ENCODE peak calls at places on chromosomes 5 and 9, in six cellular contexts. H, U, R, I, D and G are unnamed samples.

GRCh38 chr5:159873680-159874079 is 42.6 kb upstream of the ADRA1B start:
- DNase-seq in U (no peak), D (no peak), R (no peak), H (no peak), I (no peak), G (no peak)

GRCh38 chr9:70340572-70340971 is 73.9 kb downstream of the KLF9 start:
- DNase-seq in H (no peak), I (no peak), U (no peak), R (no peak), D (no peak), G (no peak)

GRCh38 chr5:141960018-141960417 is 2.0 kb upstream of the PCDH12 start:
- DNase-seq in R (no peak), U (no peak), I (no peak), D (no peak), H (no peak), G (no peak)

GRCh38 chr5:111928501-111928900 is 171.5 kb upstream of the NREP start:
- DNase-seq in H (no peak), U (no peak), R (no peak), I (no peak), D (no peak), G (no peak)

GRCh38 chr9:84357235-84357634 is 16.7 kb upstream of the SLC28A3 start:
- DNase-seq in R (no peak), H (no peak), U (no peak), D (no peak), I (no peak), G (no peak)

GRCh38 chr5:639584-640213 is 27.6 kb downstream of the CEP72 start:
- DNase-seq in H (no peak), U (no peak), R (no peak), D (no peak), I (no peak), G (no peak)

GRCh38 chr9:97689401-97689800 is 7.7 kb downstream of the XPA start:
- DNase-seq in R (no peak), H (no peak), I (no peak), D (no peak), U (no peak), G (no peak)

GRCh38 chr5:43772601-43773031 is 169.6 kb downstream of the NNT start:
- DNase-seq in I (no peak), R (no peak), U (no peak), H (no peak), D (no peak), G (no peak)

GRCh38 chr5:53302524-53302923 is 177.9 kb upstream of the FST start:
- DNase-seq in I (no peak), H (no peak), R (no peak), U (no peak), D (no peak), G (no peak)

GRCh38 chr9:7996558-7996957 is 197.0 kb upstream of the DMAC1 start:
- DNase-seq in U (no peak), I (no peak), R (no peak), D (no peak), H (no peak), G (no peak)

GRCh38 chr5:144084971-144085370 is 85.5 kb downstream of the YIPF5 start:
- DNase-seq in I (no peak), R (no peak), D (no peak), H (no peak), U (no peak), G (no peak)

GRCh38 chr9:116112236-116112635 is 41.4 kb upstream of the PAPPA start:
- DNase-seq in I (no peak), U (no peak), D (no peak), R (no peak), H (no peak), G (no peak)

GRCh38 chr9:14403112-14403511 is 89.2 kb upstream of the NFIB start:
- DNase-seq in R (no peak), I (no peak), H (no peak), U (no peak), D (no peak), G (no peak)

GRCh38 chr5:59346987-59347386 is 546.5 kb downstream of the PDE4D start:
- DNase-seq in U (no peak), I (no peak), D (no peak), R (no peak), H (no peak), G (no peak)

GRCh38 chr5:30991462-30991861 is 202.0 kb upstream of the CDH6 start:
- DNase-seq in H (no peak), U (no peak), R (no peak), I (no peak), D (no peak), G (no peak)

GRCh38 chr5:149747833-149748366 is 17.8 kb downstream of the PPARGC1B start:
- DNase-seq in H (no peak), U (no peak), R (no peak), I (no peak), D (peak; percentile 28), G (no peak)

GRCh38 chr9:34145165-34145564 is 18.7 kb upstream of the DCAF12 start:
- DNase-seq in D (no peak), H (no peak), I (no peak), R (no peak), U (no peak), G (peak; percentile 75)

GRCh38 chr5:959581-960531 is 48.7 kb upstream of the NKD2 start:
- DNase-seq in U (peak; percentile 19), H (no peak), D (no peak), R (no peak), I (no peak), G (no peak)

GRCh38 chr5:138305797-138306196 is 25.8 kb downstream of the CDC25C start:
- DNase-seq in I (peak; percentile 32), H (no peak), U (peak; percentile 84), D (no peak), R (peak; percentile 60), G (peak; percentile 74)

GRCh38 chr5:148146487-148146886 is 21.9 kb upstream of the SPINK14 start:
- DNase-seq in H (no peak), D (no peak), R (no peak), I (no peak), U (no peak), G (no peak)

GRCh38 chr5:545641-546375 is 21.6 kb upstream of the SLC9A3 start:
- DNase-seq in D (peak; percentile 8), I (no peak), U (peak; percentile 6), R (peak; percentile 4), H (no peak), G (no peak)

GRCh38 chr9:111966324-111966723 is 69.7 kb downstream of the UGCG start:
- DNase-seq in R (no peak), D (no peak), I (no peak), H (no peak), U (no peak), G (no peak)

DNA sequence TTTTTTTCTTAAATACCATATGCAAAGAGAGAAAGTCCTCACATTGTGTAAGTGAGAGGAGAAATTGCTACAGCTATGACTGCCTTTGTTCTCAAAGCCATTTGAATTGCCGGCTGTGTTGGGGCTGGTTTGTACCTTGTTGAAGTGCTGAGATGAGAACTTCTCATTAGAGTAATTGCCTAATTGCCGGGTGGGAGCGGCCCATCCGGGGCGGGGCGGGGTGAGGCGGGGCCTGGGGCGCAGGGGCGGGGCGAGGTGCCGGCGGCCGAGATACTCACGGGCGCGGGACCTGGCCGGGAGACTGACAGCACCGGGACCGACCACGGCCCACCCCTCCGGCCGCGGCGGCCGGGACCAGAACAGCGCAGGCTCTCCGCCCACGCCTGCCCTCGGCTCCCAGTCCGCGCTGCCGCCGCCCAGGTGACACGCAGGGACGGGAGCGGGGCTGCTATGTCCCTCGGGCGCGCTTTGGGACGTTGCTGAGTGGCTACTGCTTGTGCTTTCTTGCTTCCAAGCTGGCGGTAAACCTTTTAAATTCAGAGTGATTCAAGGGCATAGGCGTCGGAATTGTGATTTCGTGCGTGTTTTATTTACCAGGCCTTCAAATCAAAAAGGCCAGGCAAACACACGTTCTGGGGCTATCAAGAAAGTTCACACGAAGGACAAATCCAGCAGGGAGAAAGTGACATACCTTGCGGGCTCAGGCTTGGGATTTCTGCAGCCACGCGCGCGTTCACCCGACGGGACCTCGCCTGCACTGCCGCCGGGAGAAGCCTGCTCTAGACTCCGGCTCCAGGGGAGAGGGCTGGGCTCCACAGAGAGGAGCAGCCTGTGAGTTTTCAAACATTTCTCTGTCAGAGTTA is 269.1 kb downstream of the FANCC start:
- DNase-seq in R (peak; percentile 78), D (peak; percentile 82), H (peak; percentile 63), I (peak; percentile 85), U (peak; percentile 69), G (peak; percentile 83)
- TF ChIP-seq POLR2A in R (peak; percentile 93), D (peak; percentile 39), H (peak; percentile 30), I (no peak), U (peak; percentile 28), G (no peak)

GRCh38 chr5:101036778-101037177 is 133.7 kb upstream of the ST8SIA4 start:
- DNase-seq in R (no peak), D (no peak), I (no peak), H (no peak), U (no peak), G (no peak)
- H3K4me1 ChIP-seq in R (no peaks in the 10 kb centered on the region), D (no peaks in the 10 kb centered on the region), I (no peaks in the 10 kb centered on the region), H (no peaks in the 10 kb centered on the region), U (no peaks in the 10 kb centered on the region), G (no peaks in the 10 kb centered on the region)

DNA sequence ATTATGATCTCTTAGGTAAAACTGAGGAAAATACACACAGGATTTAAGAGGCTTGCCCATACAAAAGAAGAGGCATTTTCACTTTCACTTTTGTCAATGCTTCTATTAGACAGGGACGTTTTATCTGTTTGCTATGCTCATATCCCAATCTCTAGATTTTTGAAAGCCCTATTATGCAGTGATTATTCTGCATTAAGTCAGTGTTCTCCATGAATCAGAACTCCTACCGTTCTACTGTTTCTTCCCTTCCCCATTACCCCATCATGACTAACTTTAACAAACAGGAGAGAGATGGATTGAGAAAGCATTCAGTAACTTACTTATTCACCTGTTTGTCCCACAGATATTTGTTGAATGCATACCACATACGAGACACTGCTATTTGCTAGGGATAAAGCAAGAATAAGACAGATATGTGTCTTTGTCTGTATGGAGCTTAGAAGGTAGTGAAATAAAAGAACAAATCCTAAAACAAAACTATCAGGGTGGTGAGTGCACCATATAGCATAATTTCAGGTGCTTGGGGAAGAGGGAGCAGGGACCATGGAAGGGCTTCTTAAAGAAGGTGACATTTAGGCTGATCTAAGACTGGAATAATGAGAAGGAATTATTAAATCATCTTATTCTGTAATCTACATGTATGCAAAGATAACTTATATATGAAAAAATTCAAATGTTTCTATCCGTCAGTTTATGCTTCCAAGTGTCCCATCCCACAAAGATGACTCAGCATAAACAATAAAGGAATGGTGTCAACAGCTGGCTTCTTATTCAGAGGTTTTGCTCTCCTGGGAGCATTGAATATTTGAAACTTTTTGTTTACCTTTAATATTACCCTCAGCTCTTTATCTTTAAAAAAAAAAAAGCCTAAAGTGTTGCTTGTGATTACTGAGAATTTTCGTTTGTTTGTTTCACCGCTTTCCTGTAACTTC is 328.1 kb downstream of the HINT1 start:
- DNase-seq in D (no peak), U (no peak), I (no peak), H (no peak), R (no peak), G (no peak)
- H3K4me3 ChIP-seq in D (peak overlapping the region; percentile 2), U (peak overlapping the region; percentile 43), I (peak overlapping the region; percentile 39), H (peak overlapping the region; percentile 28), R (no peak overlapping the region), G (no peak overlapping the region)

DNA sequence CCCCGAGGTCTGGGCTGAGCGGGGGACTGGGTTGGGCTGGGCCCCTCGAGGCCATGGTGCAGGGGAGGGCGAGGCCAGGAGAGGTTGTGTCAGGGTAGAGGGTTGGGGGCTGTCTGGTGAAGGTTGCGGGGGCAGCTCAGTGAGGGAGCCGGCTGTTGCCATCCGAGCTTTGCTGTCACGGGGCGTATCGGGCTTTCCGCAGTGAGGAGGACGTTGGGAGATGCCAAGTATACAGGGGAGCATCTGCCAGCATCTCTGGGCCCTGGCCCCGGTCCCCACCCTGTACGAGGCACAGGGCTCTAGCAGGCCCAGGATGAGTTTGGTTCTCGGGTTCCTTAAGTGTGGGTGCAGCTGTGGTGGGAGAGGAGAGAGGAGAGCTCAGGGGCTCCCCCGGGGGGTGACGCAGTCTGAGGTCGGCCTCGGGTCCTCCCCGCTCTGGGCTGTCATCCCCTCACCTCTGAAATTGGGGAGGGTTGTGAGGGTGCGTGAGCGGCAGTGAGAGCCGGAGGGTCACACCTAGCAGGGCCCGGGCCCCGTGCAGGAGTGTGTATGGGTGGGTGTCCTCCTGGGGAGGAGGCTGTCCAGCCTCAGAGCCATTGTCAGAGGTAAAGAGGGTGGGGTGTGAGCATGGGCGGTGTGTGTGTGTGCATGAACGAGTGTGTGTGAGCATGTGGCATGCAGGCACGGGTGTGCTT is 87.3 kb downstream of the COL5A1 start:
- DNase-seq in I (no peak), U (no peak), R (no peak), H (no peak), D (no peak), G (no peak)
- TF ChIP-seq POLR2A in I (no peak), U (no peak), R (no peak), H (no peak), D (no peak), G (no peak)